ENCODE peak calls at places on chromosomes 4 and X, in five cellular contexts. One of them, this sample, is unnamed.

GRCh38 chrX:39734174-39734776 is 363.5 kb downstream of the BCOR start:
- DNase-seq in hepatocyte: no peak
- DNase-seq in astrocyte: no peak
- DNase-seq in MM.1S: no peak
- DNase-seq in fibroblast of lung: no peak
- DNase-seq in this sample: peak

GRCh38 chr4:66465111-66465510 is 794.8 kb upstream of the EPHA5 start:
- DNase-seq in hepatocyte: no peak
- DNase-seq in fibroblast of lung: peak
- DNase-seq in MM.1S: no peak
- DNase-seq in astrocyte: peak
- DNase-seq in this sample: peak

GRCh38 chrX:39427492-39428289 is 626.4 kb downstream of the MID1IP1 start:
- DNase-seq in MM.1S: no peak
- DNase-seq in hepatocyte: peak
- DNase-seq in fibroblast of lung: peak
- DNase-seq in astrocyte: peak
- DNase-seq in this sample: peak

GRCh38 chrX:77899081-77899828 is at the start of gene COX7B:
- DNase-seq in MM.1S: peak
- DNase-seq in astrocyte: peak
- DNase-seq in fibroblast of lung: peak
- DNase-seq in hepatocyte: peak
- DNase-seq in this sample: peak

GRCh38 chr4:76733380-76733779 is 164.6 kb downstream of the SOWAHB start:
- DNase-seq in MM.1S: peak
- DNase-seq in astrocyte: no peak
- DNase-seq in fibroblast of lung: no peak
- DNase-seq in hepatocyte: no peak
- DNase-seq in this sample: peak

GRCh38 chr4:113146876-113147358 is 97.5 kb downstream of the ANK2 start:
- DNase-seq in astrocyte: no peak
- DNase-seq in MM.1S: peak
- DNase-seq in hepatocyte: peak
- DNase-seq in fibroblast of lung: no peak
- DNase-seq in this sample: no peak

GRCh38 chrX:1578511-1579173 is 12.8 kb upstream of the AKAP17A start:
- DNase-seq in hepatocyte: no peak
- DNase-seq in fibroblast of lung: no peak
- DNase-seq in MM.1S: no peak
- DNase-seq in astrocyte: no peak
- DNase-seq in this sample: no peak

GRCh38 chr4:83552085-83552484 is 16.2 kb downstream of the GPAT3 start:
- DNase-seq in astrocyte: no peak
- DNase-seq in fibroblast of lung: peak
- DNase-seq in hepatocyte: no peak
- DNase-seq in MM.1S: no peak
- DNase-seq in this sample: peak

GRCh38 chr4:7811536-7812190 is 128.0 kb downstream of the AFAP1 start:
- DNase-seq in astrocyte: peak
- DNase-seq in fibroblast of lung: peak
- DNase-seq in hepatocyte: peak
- DNase-seq in MM.1S: no peak
- DNase-seq in this sample: no peak

GRCh38 chrX:152912121-152912520 is 14.3 kb downstream of the ZNF185 start:
- DNase-seq in astrocyte: no peak
- DNase-seq in fibroblast of lung: no peak
- DNase-seq in MM.1S: no peak
- DNase-seq in hepatocyte: no peak
- DNase-seq in this sample: no peak

GRCh38 chr4:180060159-180060889 is 2182.9 kb upstream of the TENM3 start:
- DNase-seq in hepatocyte: peak
- DNase-seq in MM.1S: peak
- DNase-seq in astrocyte: peak
- DNase-seq in fibroblast of lung: peak
- DNase-seq in this sample: peak

GRCh38 chr4:146222313-146222712 is 8.0 kb downstream of the REELD1 start:
- DNase-seq in fibroblast of lung: peak
- DNase-seq in MM.1S: no peak
- DNase-seq in astrocyte: peak
- DNase-seq in hepatocyte: no peak
- DNase-seq in this sample: peak

GRCh38 chr4:80521438-80521837 is 185.9 kb downstream of the CFAP299 start:
- DNase-seq in MM.1S: no peak
- DNase-seq in fibroblast of lung: no peak
- DNase-seq in hepatocyte: no peak
- DNase-seq in astrocyte: no peak
- DNase-seq in this sample: no peak

GRCh38 chr4:76867880-76868655 is 29.9 kb downstream of the SOWAHB start:
- DNase-seq in hepatocyte: peak
- DNase-seq in MM.1S: peak
- DNase-seq in fibroblast of lung: no peak
- DNase-seq in astrocyte: no peak
- DNase-seq in this sample: no peak

GRCh38 chr4:73172166-73172565 is 86.4 kb downstream of the ANKRD17 start:
- DNase-seq in MM.1S: no peak
- DNase-seq in hepatocyte: no peak
- DNase-seq in astrocyte: no peak
- DNase-seq in fibroblast of lung: peak
- DNase-seq in this sample: no peak

GRCh38 chr4:14871676-14872430 is 130.4 kb upstream of the CPEB2 start:
- DNase-seq in fibroblast of lung: no peak
- DNase-seq in MM.1S: peak
- DNase-seq in astrocyte: no peak
- DNase-seq in hepatocyte: no peak
- DNase-seq in this sample: peak

GRCh38 chr4:83019794-83020497 is 9.3 kb upstream of the LIN54 start:
- DNase-seq in hepatocyte: no peak
- DNase-seq in astrocyte: no peak
- DNase-seq in fibroblast of lung: no peak
- DNase-seq in MM.1S: no peak
- DNase-seq in this sample: no peak

DNA sequence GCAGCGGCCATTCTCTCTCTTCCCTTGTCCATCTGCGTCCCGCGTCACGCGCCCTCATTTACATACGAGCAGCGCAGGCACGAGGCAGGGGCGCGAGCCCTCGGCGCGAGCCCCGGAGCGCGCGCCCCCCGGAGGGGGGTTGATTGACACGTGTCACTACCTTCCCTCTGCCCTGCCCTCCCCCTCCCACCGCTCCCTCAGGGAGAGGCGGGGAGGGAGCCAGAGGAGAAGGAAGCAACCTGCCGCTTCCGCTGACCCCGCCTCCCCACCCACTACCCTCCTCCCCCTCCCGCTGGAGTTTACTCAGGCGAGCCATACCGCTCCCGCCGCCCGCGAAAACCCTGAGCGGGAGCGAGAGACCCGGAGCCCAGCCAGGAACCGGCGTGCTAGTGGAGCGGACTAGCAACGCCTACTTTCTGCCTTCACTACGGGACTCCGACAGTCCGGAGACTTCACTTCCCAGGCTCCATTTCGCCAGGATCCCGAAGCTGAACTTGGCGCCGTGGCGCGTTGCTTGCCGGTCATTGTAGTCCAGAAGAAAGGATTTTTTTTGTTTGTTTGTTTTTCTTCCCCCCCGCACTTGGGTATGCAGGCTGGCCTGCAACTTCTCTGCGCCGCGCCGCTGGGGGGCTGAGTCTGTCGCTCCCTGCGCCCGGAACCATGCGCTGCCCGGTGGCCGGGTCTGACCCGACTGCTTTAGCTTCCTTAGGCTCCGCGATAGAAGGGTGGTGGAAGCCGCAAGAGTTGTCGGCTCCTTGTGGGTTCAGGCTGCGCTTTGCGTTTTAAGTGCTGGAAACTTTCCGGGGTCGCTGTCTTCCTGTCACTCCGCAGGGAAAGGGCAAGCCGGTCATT is at the start of gene LCORL:
- DNase-seq in astrocyte: peak
- DNase-seq in fibroblast of lung: peak
- DNase-seq in MM.1S: peak
- DNase-seq in hepatocyte: peak
- DNase-seq in this sample: peak
- TF ChIP-seq EZH2 in astrocyte: no peak
- TF ChIP-seq EZH2 in fibroblast of lung: no peak
- TF ChIP-seq EZH2 in MM.1S: no peak
- TF ChIP-seq EZH2 in hepatocyte: no peak
- TF ChIP-seq EZH2 in this sample: no peak

DNA sequence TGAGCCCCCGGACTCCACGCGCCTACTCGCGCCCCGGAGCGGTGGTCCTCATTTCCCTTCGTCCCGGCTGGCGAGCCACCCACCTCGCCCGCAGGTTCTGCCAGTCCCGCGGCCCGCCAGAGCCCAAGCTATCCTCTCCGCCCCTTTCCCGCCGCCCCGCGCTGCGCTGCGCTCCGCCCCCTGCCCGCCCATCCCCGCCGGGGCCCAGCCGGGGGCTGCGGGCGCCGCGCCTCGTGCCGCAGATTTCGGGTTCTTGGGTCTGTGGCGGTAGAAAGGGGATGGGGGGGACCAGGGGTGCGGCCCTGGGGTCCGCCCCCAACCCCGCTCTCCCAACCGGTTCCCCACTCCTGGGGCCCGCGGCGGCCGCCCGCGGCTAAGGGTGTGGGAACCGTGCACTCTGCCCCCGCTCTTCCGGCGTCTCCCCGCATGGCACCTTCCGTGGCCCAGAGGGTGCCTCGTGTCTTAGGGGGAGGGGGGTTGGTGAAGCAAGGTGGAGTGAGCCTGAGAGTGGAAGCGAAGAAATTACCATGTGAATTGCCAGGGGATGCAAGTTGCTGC is 650.8 kb upstream of the DIPK2B start:
- DNase-seq in hepatocyte: peak
- DNase-seq in fibroblast of lung: peak
- DNase-seq in MM.1S: peak
- DNase-seq in astrocyte: no peak
- DNase-seq in this sample: peak
- H3K27ac ChIP-seq in hepatocyte: peak
- H3K27ac ChIP-seq in fibroblast of lung: peak
- H3K27ac ChIP-seq in MM.1S: no peak
- H3K27ac ChIP-seq in astrocyte: peak
- H3K27ac ChIP-seq in this sample: peak

GRCh38 chr4:41154814-41155177 is 59.5 kb downstream of the APBB2 start:
- DNase-seq in MM.1S: no peak
- DNase-seq in fibroblast of lung: peak
- DNase-seq in hepatocyte: no peak
- DNase-seq in astrocyte: peak
- DNase-seq in this sample: no peak
- H3K4me2 ChIP-seq in MM.1S: no peak
- H3K4me2 ChIP-seq in fibroblast of lung: no peak
- H3K4me2 ChIP-seq in hepatocyte: peak
- H3K4me2 ChIP-seq in astrocyte: peak
- H3K4me2 ChIP-seq in this sample: no peak

DNA sequence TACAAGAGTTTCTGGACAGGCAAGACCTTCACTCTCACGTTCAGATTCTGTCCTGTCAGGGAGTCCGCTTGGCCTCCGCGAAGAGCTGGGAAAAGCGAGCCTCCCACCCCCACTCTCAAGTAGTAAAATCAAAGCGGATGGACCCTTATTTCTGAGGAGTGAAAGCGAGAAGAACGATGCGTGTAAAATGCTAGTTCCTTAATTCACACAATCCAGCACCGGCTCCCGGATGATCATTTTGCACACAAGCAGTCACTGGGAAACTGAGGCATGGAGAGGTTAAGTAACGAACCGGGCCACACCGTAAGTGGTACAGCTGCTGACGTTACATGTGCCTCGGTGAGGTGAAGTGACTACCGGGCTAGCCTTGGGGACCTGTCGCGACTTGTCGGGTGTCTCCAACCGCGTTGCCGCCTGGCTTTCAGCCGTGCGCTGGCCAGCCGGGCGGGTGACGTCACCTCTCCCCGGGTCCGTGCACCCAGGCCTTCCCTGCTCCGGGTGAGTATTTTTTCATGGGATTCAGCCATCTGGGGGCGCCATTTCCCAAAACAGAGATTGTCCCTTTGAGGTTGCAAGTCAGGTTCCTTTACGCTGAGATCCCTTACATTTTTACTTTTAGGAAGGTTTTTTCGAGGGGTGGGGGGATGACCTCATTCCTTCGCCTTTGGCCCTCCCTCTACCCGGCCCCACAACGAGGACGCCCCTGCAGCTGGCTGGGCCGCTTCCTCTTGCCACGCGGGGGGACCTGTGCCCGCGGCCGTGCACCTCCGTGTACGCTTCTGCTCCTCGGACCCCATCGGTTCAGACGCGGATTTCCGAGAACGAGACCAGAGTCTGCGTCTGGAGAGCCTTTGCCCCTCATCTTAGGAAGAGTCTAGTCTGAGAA is 3.4 kb upstream of the SFRP2 start:
- DNase-seq in fibroblast of lung: peak
- DNase-seq in hepatocyte: peak
- DNase-seq in MM.1S: no peak
- DNase-seq in astrocyte: no peak
- DNase-seq in this sample: no peak
- TF ChIP-seq EZH2 in fibroblast of lung: peak
- TF ChIP-seq EZH2 in hepatocyte: peak
- TF ChIP-seq EZH2 in MM.1S: no peak
- TF ChIP-seq EZH2 in astrocyte: peak
- TF ChIP-seq EZH2 in this sample: no peak